ENCODE peak calls at places on chromosomes 4 and X, in eight cellular contexts. G is stimulated activated CD4-positive, alpha-beta T cell treated with anti-CD3 and anti-CD28 coated beads, Interleukin-12 subunit alpha, Interleukin-12 subunit beta, amount 100 ng/mL, for 48 hours; K is activated T-cell treated with anti-CD3 and anti-CD28 coated beads for 1 hour; W is T-helper 2 cell; A is OCI-M1; O is NCI-H1105; R is occipital lobe; Z is endodermal cell. I is an unnamed sample.

GRCh38 chrX:14801136-14801535 is 71.7 kb downstream of the FANCB start:
- DNase-seq in G (no peak), K (no peak), W (no peak), A (no peak), O (no peak), R (no peak), Z (no peak), I (no peak)

GRCh38 chr4:4765811-4766210 is 93.7 kb upstream of the MSX1 start:
- DNase-seq in G (no peak), K (no peak), W (no peak), A (no peak), O (no peak), R (no peak), Z (peak; percentile 47), I (no peak)

GRCh38 chrX:41515376-41515775 is 68.2 kb downstream of the NYX start:
- DNase-seq in G (no peak), K (no peak), W (no peak), A (no peak), O (no peak), R (no peak), Z (no peak), I (no peak)

GRCh38 chr4:74394476-74395136 is 29.7 kb downstream of the EREG start:
- DNase-seq in G (no peak), K (no peak), W (no peak), A (peak; percentile 83), O (no peak), R (no peak), Z (no peak), I (peak; percentile 11)

GRCh38 chr4:151486166-151486565 is 77.2 kb downstream of the FHIP1A start:
- DNase-seq in G (no peak), K (no peak), W (no peak), A (no peak), O (no peak), R (no peak), Z (no peak), I (no peak)

GRCh38 chr4:149999485-150000074 is 78.7 kb upstream of the DCLK2 start:
- DNase-seq in G (no peak), K (no peak), W (no peak), A (peak; percentile 70), O (no peak), R (peak; percentile 8), Z (peak; percentile 60), I (peak; percentile 37)

GRCh38 chr4:85905761-85906160 is 430.8 kb downstream of the ARHGAP24 start:
- DNase-seq in G (no peak), K (no peak), W (no peak), A (no peak), O (peak; percentile 60), R (no peak), Z (no peak), I (no peak)

GRCh38 chr4:2416564-2417195 is 1.8 kb downstream of the ZFYVE28 start:
- DNase-seq in G (peak; percentile 10), K (no peak), W (no peak), A (no peak), O (no peak), R (no peak), Z (peak; percentile 90), I (no peak)

GRCh38 chr4:186159613-186160012 is 31.8 kb upstream of the CYP4V2 start:
- DNase-seq in G (no peak), K (no peak), W (no peak), A (no peak), O (no peak), R (no peak), Z (no peak), I (no peak)

GRCh38 chr4:5544762-5545161 is 163.6 kb downstream of the EVC2 start:
- DNase-seq in G (no peak), K (no peak), W (no peak), A (no peak), O (no peak), R (no peak), Z (no peak), I (no peak)

GRCh38 chrX:5916945-5917344 is 311.7 kb downstream of the NLGN4X start:
- DNase-seq in G (no peak), K (no peak), W (no peak), A (peak; percentile 2), O (no peak), R (no peak), Z (peak; percentile 49), I (no peak)

GRCh38 chrX:134570899-134571298 is 87.4 kb downstream of the PLAC1 start:
- DNase-seq in G (no peak), K (no peak), W (no peak), A (peak; percentile 54), O (no peak), R (no peak), Z (no peak), I (peak; percentile 7)

GRCh38 chrX:350534-351321 is 32.1 kb upstream of the GTPBP6 start:
- DNase-seq in G (no peak), K (no peak), W (no peak), A (no peak), O (no peak), R (no peak), Z (no peak), I (no peak)

GRCh38 chrX:73944582-73944947 is 359.4 kb upstream of the ZCCHC13 start:
- DNase-seq in G (no peak), K (no peak), W (no peak), A (no peak), O (no peak), R (no peak), Z (no peak), I (no peak)

GRCh38 chrX:17812763-17813162 is 48.3 kb downstream of the RAI2 start:
- DNase-seq in G (no peak), K (no peak), W (no peak), A (peak; percentile 2), O (no peak), R (no peak), Z (no peak), I (no peak)

GRCh38 chrX:572490-573124 is 58.0 kb upstream of the SHOX start:
- DNase-seq in G (no peak), K (no peak), W (no peak), A (no peak), O (no peak), R (no peak), Z (no peak), I (no peak)